ENCODE peak calls at places on chromosomes 12 and 14, in eight cellular contexts. One of them, this sample, is unnamed.

GRCh38 chr12:14774944-14775651 is 28.2 kb downstream of the WBP11 start:
- DNase-seq in sigmoid colon: peak
- DNase-seq in dorsolateral prefrontal cortex: peak
- DNase-seq in PC-9: peak
- DNase-seq in uterus: peak
- DNase-seq in GM12865: peak
- DNase-seq in hepatocyte: peak
- DNase-seq in endothelial cell: peak
- DNase-seq in this sample: peak

GRCh38 chr14:101763941-101764709 is 2.6 kb downstream of the PPP2R5C start:
- DNase-seq in PC-9: peak
- DNase-seq in hepatocyte: peak
- DNase-seq in GM12865: no peak
- DNase-seq in sigmoid colon: no peak
- DNase-seq in uterus: no peak
- DNase-seq in dorsolateral prefrontal cortex: no peak
- DNase-seq in endothelial cell: no peak
- DNase-seq in this sample: no peak

GRCh38 chr14:20623798-20624197 is 17.7 kb downstream of the OR6S1 start:
- DNase-seq in hepatocyte: no peak
- DNase-seq in PC-9: no peak
- DNase-seq in sigmoid colon: no peak
- DNase-seq in endothelial cell: peak
- DNase-seq in dorsolateral prefrontal cortex: no peak
- DNase-seq in GM12865: peak
- DNase-seq in uterus: no peak
- DNase-seq in this sample: no peak

GRCh38 chr12:14394317-14395058 is 29.0 kb downstream of the ATF7IP start:
- DNase-seq in uterus: no peak
- DNase-seq in endothelial cell: peak
- DNase-seq in dorsolateral prefrontal cortex: no peak
- DNase-seq in hepatocyte: peak
- DNase-seq in GM12865: peak
- DNase-seq in PC-9: no peak
- DNase-seq in sigmoid colon: no peak
- DNase-seq in this sample: no peak

GRCh38 chr12:114799574-114800487 is 115.9 kb upstream of the TBX3 start:
- DNase-seq in sigmoid colon: no peak
- DNase-seq in uterus: no peak
- DNase-seq in hepatocyte: peak
- DNase-seq in PC-9: no peak
- DNase-seq in endothelial cell: no peak
- DNase-seq in dorsolateral prefrontal cortex: no peak
- DNase-seq in GM12865: no peak
- DNase-seq in this sample: no peak

GRCh38 chr12:109734219-109735000 is 20.8 kb downstream of the FAM222A start:
- DNase-seq in hepatocyte: no peak
- DNase-seq in GM12865: no peak
- DNase-seq in PC-9: no peak
- DNase-seq in sigmoid colon: peak
- DNase-seq in uterus: no peak
- DNase-seq in dorsolateral prefrontal cortex: peak
- DNase-seq in endothelial cell: peak
- DNase-seq in this sample: no peak

GRCh38 chr12:121295123-121295745 is 1.3 kb downstream of the CAMKK2 start:
- DNase-seq in sigmoid colon: no peak
- DNase-seq in dorsolateral prefrontal cortex: no peak
- DNase-seq in hepatocyte: peak
- DNase-seq in GM12865: peak
- DNase-seq in PC-9: no peak
- DNase-seq in endothelial cell: no peak
- DNase-seq in uterus: no peak
- DNase-seq in this sample: no peak

GRCh38 chr12:47068539-47068938 is 10.9 kb upstream of the PCED1B start:
- DNase-seq in sigmoid colon: no peak
- DNase-seq in uterus: no peak
- DNase-seq in dorsolateral prefrontal cortex: no peak
- DNase-seq in endothelial cell: no peak
- DNase-seq in hepatocyte: no peak
- DNase-seq in PC-9: no peak
- DNase-seq in GM12865: no peak
- DNase-seq in this sample: no peak

GRCh38 chr12:122199484-122200355 is 3.8 kb upstream of the B3GNT4 start:
- DNase-seq in sigmoid colon: no peak
- DNase-seq in GM12865: no peak
- DNase-seq in PC-9: no peak
- DNase-seq in endothelial cell: no peak
- DNase-seq in dorsolateral prefrontal cortex: peak
- DNase-seq in hepatocyte: no peak
- DNase-seq in uterus: no peak
- DNase-seq in this sample: no peak

GRCh38 chr14:102120888-102121287 is 18.8 kb upstream of the WDR20 start:
- DNase-seq in dorsolateral prefrontal cortex: no peak
- DNase-seq in hepatocyte: no peak
- DNase-seq in endothelial cell: no peak
- DNase-seq in GM12865: no peak
- DNase-seq in sigmoid colon: no peak
- DNase-seq in PC-9: no peak
- DNase-seq in uterus: no peak
- DNase-seq in this sample: no peak

GRCh38 chr12:132424118-132424438 is 65.9 kb upstream of the FBRSL1 start:
- DNase-seq in PC-9: no peak
- DNase-seq in dorsolateral prefrontal cortex: no peak
- DNase-seq in GM12865: no peak
- DNase-seq in hepatocyte: no peak
- DNase-seq in sigmoid colon: no peak
- DNase-seq in endothelial cell: no peak
- DNase-seq in uterus: no peak
- DNase-seq in this sample: no peak

GRCh38 chr12:32558941-32559340 is 120.2 kb upstream of the DNM1L start:
- DNase-seq in uterus: no peak
- DNase-seq in GM12865: peak
- DNase-seq in dorsolateral prefrontal cortex: no peak
- DNase-seq in PC-9: no peak
- DNase-seq in sigmoid colon: no peak
- DNase-seq in hepatocyte: no peak
- DNase-seq in endothelial cell: no peak
- DNase-seq in this sample: no peak

GRCh38 chr12:119460876-119461275 is 126.3 kb downstream of the CCDC60 start:
- DNase-seq in GM12865: no peak
- DNase-seq in hepatocyte: no peak
- DNase-seq in sigmoid colon: no peak
- DNase-seq in PC-9: no peak
- DNase-seq in dorsolateral prefrontal cortex: no peak
- DNase-seq in endothelial cell: no peak
- DNase-seq in uterus: no peak
- DNase-seq in this sample: no peak

GRCh38 chr14:49044981-49045380 is 541.2 kb downstream of the RPS29 start:
- DNase-seq in uterus: no peak
- DNase-seq in hepatocyte: no peak
- DNase-seq in PC-9: no peak
- DNase-seq in sigmoid colon: no peak
- DNase-seq in dorsolateral prefrontal cortex: no peak
- DNase-seq in GM12865: no peak
- DNase-seq in endothelial cell: no peak
- DNase-seq in this sample: no peak

GRCh38 chr14:72291908-72292688 is 359.9 kb downstream of the RGS6 start:
- DNase-seq in PC-9: no peak
- DNase-seq in GM12865: peak
- DNase-seq in uterus: no peak
- DNase-seq in hepatocyte: peak
- DNase-seq in endothelial cell: peak
- DNase-seq in dorsolateral prefrontal cortex: peak
- DNase-seq in sigmoid colon: no peak
- DNase-seq in this sample: no peak

GRCh38 chr12:2745655-2746054 is 49.1 kb upstream of the FKBP4 start:
- DNase-seq in sigmoid colon: no peak
- DNase-seq in uterus: no peak
- DNase-seq in PC-9: no peak
- DNase-seq in endothelial cell: no peak
- DNase-seq in dorsolateral prefrontal cortex: no peak
- DNase-seq in GM12865: no peak
- DNase-seq in hepatocyte: no peak
- DNase-seq in this sample: no peak
- TF ChIP-seq CTCF in sigmoid colon: no peak
- TF ChIP-seq CTCF in uterus: no peak
- TF ChIP-seq CTCF in PC-9: no peak
- TF ChIP-seq CTCF in endothelial cell: no peak
- TF ChIP-seq CTCF in dorsolateral prefrontal cortex: no peak
- TF ChIP-seq CTCF in GM12865: no peak
- TF ChIP-seq CTCF in hepatocyte: no peak
- TF ChIP-seq CTCF in this sample: no peak

DNA sequence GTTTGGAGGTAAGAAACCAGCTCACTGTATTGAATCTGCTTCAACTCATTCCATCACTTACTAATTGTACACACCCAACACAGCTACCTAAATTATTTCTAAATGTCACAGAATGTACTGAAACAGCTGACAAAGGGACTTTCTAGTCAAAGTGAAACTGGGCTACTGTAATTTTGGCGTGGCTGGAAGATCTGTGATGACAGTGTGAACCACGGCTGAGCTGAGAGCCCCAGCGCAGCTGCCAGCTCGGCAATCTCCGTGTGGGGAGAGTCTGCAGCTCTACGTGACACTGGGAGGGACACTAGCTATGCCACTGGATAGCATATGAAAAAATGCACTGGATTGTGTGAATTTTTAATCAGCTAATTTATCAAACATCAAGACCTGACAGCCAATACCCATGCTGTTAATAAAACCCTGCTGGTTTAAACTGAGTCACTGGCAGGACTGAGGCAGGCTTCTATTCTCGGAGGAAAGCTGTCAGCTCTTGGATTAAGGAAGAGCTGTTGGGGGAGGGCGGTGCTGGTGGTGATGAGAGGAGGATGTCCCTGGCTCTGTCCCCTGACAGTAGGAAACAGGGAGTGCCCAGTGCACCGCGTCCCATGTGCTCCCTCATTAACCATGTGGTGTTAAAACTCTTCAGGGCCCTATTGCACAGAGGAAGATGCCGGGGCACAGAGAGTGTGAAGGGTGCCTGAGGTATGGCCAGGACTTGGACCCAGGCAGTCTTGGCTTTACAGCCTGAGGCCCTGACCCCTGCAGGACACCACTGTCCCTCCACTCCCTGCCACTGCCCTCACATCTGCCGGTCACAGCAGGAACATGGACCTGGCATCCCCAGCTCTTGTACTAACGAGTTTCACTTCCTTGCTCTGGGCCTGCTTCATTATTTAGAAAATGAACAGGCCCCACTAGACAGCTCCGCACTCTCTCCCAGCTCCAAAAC is 13.3 kb downstream of the SLC15A4 start:
- DNase-seq in hepatocyte: no peak
- DNase-seq in PC-9: no peak
- DNase-seq in endothelial cell: no peak
- DNase-seq in sigmoid colon: peak
- DNase-seq in GM12865: peak
- DNase-seq in uterus: no peak
- DNase-seq in dorsolateral prefrontal cortex: peak
- DNase-seq in this sample: peak
- TF ChIP-seq CTCF in hepatocyte: no peak
- TF ChIP-seq CTCF in PC-9: no peak
- TF ChIP-seq CTCF in endothelial cell: no peak
- TF ChIP-seq CTCF in sigmoid colon: no peak
- TF ChIP-seq CTCF in GM12865: no peak
- TF ChIP-seq CTCF in uterus: no peak
- TF ChIP-seq CTCF in dorsolateral prefrontal cortex: no peak
- TF ChIP-seq CTCF in this sample: no peak

DNA sequence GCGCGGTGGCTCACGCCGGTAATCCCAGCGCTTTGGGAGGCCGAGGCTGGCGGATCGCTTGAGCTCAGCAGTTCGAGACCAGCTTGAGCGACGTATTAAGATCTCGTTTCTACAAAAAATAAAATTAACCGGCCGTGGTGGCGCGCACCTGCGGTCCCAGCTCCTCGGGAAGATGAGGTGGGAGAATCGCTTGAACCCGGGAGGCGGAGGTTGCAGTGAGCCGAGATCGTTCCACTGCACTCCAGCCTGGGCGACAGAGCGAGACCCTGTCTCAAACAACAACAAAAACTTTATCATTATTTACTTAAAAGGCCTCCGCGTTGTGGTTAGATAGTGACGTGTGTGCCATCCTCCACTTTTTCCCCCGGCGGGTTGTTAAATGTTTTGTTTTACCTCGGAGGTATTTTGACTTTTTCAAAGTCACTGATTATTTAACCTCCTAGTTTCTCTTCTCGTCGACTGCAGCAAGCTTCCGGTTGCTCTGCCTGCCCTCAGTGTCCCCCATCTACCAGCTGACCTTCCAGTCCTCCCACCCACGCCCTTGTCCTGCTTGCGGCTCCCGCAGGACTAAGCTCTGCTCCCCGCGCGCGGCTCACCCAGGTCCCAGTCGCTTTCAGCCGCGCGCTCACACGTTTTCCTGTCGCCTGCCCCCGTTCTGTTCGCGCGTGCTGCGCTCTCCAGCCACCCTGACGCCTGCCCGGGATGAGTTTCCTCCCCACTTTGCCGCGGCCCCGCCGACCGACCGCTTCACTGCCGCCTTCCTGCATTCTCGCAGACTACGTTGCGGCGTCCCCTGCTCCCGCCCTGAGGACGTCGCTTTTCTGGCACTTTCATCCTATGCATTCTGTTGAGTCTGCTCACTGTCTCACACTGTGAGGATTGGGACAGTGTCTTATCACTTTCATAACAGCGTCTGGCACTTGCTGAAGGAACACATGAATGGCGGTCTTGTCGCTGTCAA is 1.2 kb upstream of the SCAF11 start:
- DNase-seq in GM12865: peak
- DNase-seq in dorsolateral prefrontal cortex: peak
- DNase-seq in sigmoid colon: peak
- DNase-seq in uterus: peak
- DNase-seq in hepatocyte: peak
- DNase-seq in endothelial cell: peak
- DNase-seq in PC-9: peak
- DNase-seq in this sample: peak
- TF ChIP-seq CTCF in GM12865: no peak
- TF ChIP-seq CTCF in dorsolateral prefrontal cortex: no peak
- TF ChIP-seq CTCF in sigmoid colon: no peak
- TF ChIP-seq CTCF in uterus: no peak
- TF ChIP-seq CTCF in hepatocyte: no peak
- TF ChIP-seq CTCF in endothelial cell: no peak
- TF ChIP-seq CTCF in PC-9: no peak
- TF ChIP-seq CTCF in this sample: no peak

DNA sequence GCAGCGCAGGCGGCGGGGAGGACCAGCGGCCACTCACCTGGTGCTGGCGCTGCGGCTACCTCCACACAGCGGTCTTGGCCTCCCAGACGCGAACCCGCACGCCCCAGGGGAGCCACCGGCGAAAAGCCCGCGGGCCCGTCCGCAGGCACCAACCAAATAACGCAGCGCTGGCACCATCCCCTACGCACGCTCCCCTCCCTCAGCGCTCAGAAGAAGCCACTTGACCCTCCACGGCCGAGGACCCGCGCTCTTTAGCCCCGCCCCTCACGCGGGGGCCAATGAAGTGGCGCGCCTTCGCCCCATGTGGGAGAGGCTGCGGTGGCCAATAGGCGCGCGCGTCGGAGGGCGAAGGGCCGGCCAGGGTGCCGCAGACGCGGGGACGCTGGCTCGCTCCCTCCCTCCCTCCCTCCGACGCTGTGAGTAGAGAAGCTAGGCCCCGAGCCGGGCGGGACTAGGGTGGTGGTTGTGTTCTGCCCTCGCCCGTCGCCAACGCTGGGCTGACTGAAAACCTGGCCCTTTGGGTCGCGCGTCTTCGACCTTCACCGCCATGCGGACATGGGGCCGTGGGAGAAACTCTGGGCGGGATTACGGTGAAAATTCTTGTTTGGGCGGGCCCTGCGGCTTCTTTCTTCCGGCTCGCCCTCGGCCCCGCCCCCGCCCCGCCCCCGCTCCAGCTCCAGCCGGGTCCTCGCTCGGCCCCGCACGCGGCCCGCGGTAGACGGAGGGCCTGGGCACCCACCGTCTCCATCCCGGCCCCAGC is at the start of the genes DMAC2L and L2HGDH:
- DNase-seq in GM12865: peak
- DNase-seq in PC-9: peak
- DNase-seq in endothelial cell: peak
- DNase-seq in hepatocyte: peak
- DNase-seq in dorsolateral prefrontal cortex: peak
- DNase-seq in sigmoid colon: peak
- DNase-seq in uterus: peak
- DNase-seq in this sample: peak
- TF ChIP-seq CTCF in GM12865: no peak
- TF ChIP-seq CTCF in PC-9: peak
- TF ChIP-seq CTCF in endothelial cell: peak
- TF ChIP-seq CTCF in hepatocyte: peak
- TF ChIP-seq CTCF in dorsolateral prefrontal cortex: peak
- TF ChIP-seq CTCF in sigmoid colon: no peak
- TF ChIP-seq CTCF in uterus: no peak
- TF ChIP-seq CTCF in this sample: no peak